ENCODE peak calls at places on chromosomes 5 and 9, in nine cellular contexts. One of them, this sample, is unnamed.

GRCh38 chr5:10077721-10078551 is 171.8 kb downstream of the ATPSCKMT start:
- DNase-seq in coronary artery: no peak
- DNase-seq in bronchial epithelial cell: no peak
- DNase-seq in AG10803: peak
- DNase-seq in PC-9: no peak
- DNase-seq in HepG2: no peak
- DNase-seq in heart right ventricle: no peak
- DNase-seq in astrocyte of the spinal cord: peak
- DNase-seq in breast epithelium: no peak
- DNase-seq in this sample: no peak

GRCh38 chr5:76473676-76474075 is 70.6 kb downstream of the IQGAP2 start:
- DNase-seq in coronary artery: no peak
- DNase-seq in bronchial epithelial cell: no peak
- DNase-seq in AG10803: no peak
- DNase-seq in PC-9: no peak
- DNase-seq in HepG2: no peak
- DNase-seq in heart right ventricle: no peak
- DNase-seq in astrocyte of the spinal cord: no peak
- DNase-seq in breast epithelium: no peak
- DNase-seq in this sample: no peak

GRCh38 chr5:88678780-88679491 is 204.0 kb downstream of the MEF2C start:
- DNase-seq in coronary artery: no peak
- DNase-seq in bronchial epithelial cell: no peak
- DNase-seq in AG10803: no peak
- DNase-seq in PC-9: no peak
- DNase-seq in HepG2: no peak
- DNase-seq in heart right ventricle: no peak
- DNase-seq in astrocyte of the spinal cord: peak
- DNase-seq in breast epithelium: no peak
- DNase-seq in this sample: no peak

GRCh38 chr9:34636791-34637355 is 714 bp downstream of the SIGMAR1 start:
- DNase-seq in coronary artery: no peak
- DNase-seq in bronchial epithelial cell: no peak
- DNase-seq in AG10803: peak
- DNase-seq in PC-9: no peak
- DNase-seq in HepG2: no peak
- DNase-seq in heart right ventricle: no peak
- DNase-seq in astrocyte of the spinal cord: no peak
- DNase-seq in breast epithelium: no peak
- DNase-seq in this sample: no peak

GRCh38 chr5:76855961-76856360 is 6.1 kb downstream of the S100Z start:
- DNase-seq in coronary artery: no peak
- DNase-seq in bronchial epithelial cell: no peak
- DNase-seq in AG10803: no peak
- DNase-seq in PC-9: no peak
- DNase-seq in HepG2: no peak
- DNase-seq in heart right ventricle: no peak
- DNase-seq in astrocyte of the spinal cord: no peak
- DNase-seq in breast epithelium: no peak
- DNase-seq in this sample: no peak

GRCh38 chr5:73114029-73114688 is 6.2 kb upstream of the TMEM171 start:
- DNase-seq in coronary artery: no peak
- DNase-seq in bronchial epithelial cell: no peak
- DNase-seq in AG10803: no peak
- DNase-seq in PC-9: no peak
- DNase-seq in HepG2: no peak
- DNase-seq in heart right ventricle: no peak
- DNase-seq in astrocyte of the spinal cord: no peak
- DNase-seq in breast epithelium: no peak
- DNase-seq in this sample: no peak

GRCh38 chr5:67802766-67803165 is 412.8 kb upstream of the PIK3R1 start:
- DNase-seq in coronary artery: no peak
- DNase-seq in bronchial epithelial cell: no peak
- DNase-seq in AG10803: no peak
- DNase-seq in PC-9: no peak
- DNase-seq in HepG2: no peak
- DNase-seq in heart right ventricle: no peak
- DNase-seq in astrocyte of the spinal cord: no peak
- DNase-seq in breast epithelium: no peak
- DNase-seq in this sample: no peak

GRCh38 chr9:137722481-137722880 is 103.7 kb downstream of the EHMT1 start:
- DNase-seq in coronary artery: no peak
- DNase-seq in bronchial epithelial cell: no peak
- DNase-seq in AG10803: no peak
- DNase-seq in PC-9: no peak
- DNase-seq in HepG2: no peak
- DNase-seq in heart right ventricle: no peak
- DNase-seq in astrocyte of the spinal cord: no peak
- DNase-seq in breast epithelium: no peak
- DNase-seq in this sample: no peak

GRCh38 chr9:9790216-9790872 is 822.5 kb downstream of the PTPRD start:
- DNase-seq in coronary artery: no peak
- DNase-seq in bronchial epithelial cell: peak
- DNase-seq in AG10803: no peak
- DNase-seq in PC-9: no peak
- DNase-seq in HepG2: peak
- DNase-seq in heart right ventricle: no peak
- DNase-seq in astrocyte of the spinal cord: peak
- DNase-seq in breast epithelium: no peak
- DNase-seq in this sample: peak

GRCh38 chr5:164326219-164326618 is 820.8 kb downstream of the MAT2B start:
- DNase-seq in coronary artery: no peak
- DNase-seq in bronchial epithelial cell: no peak
- DNase-seq in AG10803: no peak
- DNase-seq in PC-9: no peak
- DNase-seq in HepG2: no peak
- DNase-seq in heart right ventricle: no peak
- DNase-seq in astrocyte of the spinal cord: no peak
- DNase-seq in breast epithelium: no peak
- DNase-seq in this sample: no peak

GRCh38 chr9:91048739-91049138 is 247.1 kb downstream of the SYK start:
- DNase-seq in coronary artery: no peak
- DNase-seq in bronchial epithelial cell: no peak
- DNase-seq in AG10803: no peak
- DNase-seq in PC-9: no peak
- DNase-seq in HepG2: no peak
- DNase-seq in heart right ventricle: no peak
- DNase-seq in astrocyte of the spinal cord: no peak
- DNase-seq in breast epithelium: no peak
- DNase-seq in this sample: no peak

GRCh38 chr9:87193925-87194380 is 246.6 kb upstream of the GAS1 start:
- DNase-seq in coronary artery: no peak
- DNase-seq in bronchial epithelial cell: peak
- DNase-seq in AG10803: peak
- DNase-seq in PC-9: no peak
- DNase-seq in HepG2: no peak
- DNase-seq in heart right ventricle: no peak
- DNase-seq in astrocyte of the spinal cord: peak
- DNase-seq in breast epithelium: peak
- DNase-seq in this sample: no peak

GRCh38 chr5:3600106-3600997 is 4.7 kb downstream of the IRX1 start:
- DNase-seq in coronary artery: no peak
- DNase-seq in bronchial epithelial cell: no peak
- DNase-seq in AG10803: no peak
- DNase-seq in PC-9: no peak
- DNase-seq in HepG2: no peak
- DNase-seq in heart right ventricle: no peak
- DNase-seq in astrocyte of the spinal cord: peak
- DNase-seq in breast epithelium: no peak
- DNase-seq in this sample: no peak

DNA sequence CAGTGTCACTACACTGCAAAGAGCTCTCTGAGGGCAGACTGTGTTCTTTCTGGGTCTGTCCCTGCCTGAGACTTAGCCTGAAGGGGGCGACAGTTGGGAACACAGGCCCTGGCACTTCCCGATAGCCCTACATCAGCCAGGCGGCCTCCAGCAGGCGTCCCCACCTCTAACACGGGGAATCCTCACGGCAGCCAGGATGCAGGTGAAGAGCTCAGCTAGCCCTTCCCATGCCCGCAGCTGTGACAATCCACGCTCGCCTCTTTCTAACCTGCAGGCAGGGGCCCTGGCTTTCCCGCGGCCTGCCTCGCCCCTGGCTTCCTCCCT is 5.9 kb downstream of the MED22 start:
- DNase-seq in coronary artery: no peak
- DNase-seq in bronchial epithelial cell: no peak
- DNase-seq in AG10803: no peak
- DNase-seq in PC-9: no peak
- DNase-seq in HepG2: no peak
- DNase-seq in heart right ventricle: no peak
- DNase-seq in astrocyte of the spinal cord: no peak
- DNase-seq in breast epithelium: no peak
- DNase-seq in this sample: no peak
- TF ChIP-seq CTCF in coronary artery: no peak
- TF ChIP-seq CTCF in bronchial epithelial cell: peak
- TF ChIP-seq CTCF in AG10803: peak
- TF ChIP-seq CTCF in PC-9: no peak
- TF ChIP-seq CTCF in HepG2: peak
- TF ChIP-seq CTCF in heart right ventricle: no peak
- TF ChIP-seq CTCF in astrocyte of the spinal cord: peak
- TF ChIP-seq CTCF in breast epithelium: no peak
- TF ChIP-seq CTCF in this sample: no peak

GRCh38 chr9:135218331-135219225 is 131.1 kb downstream of the OLFM1 start:
- DNase-seq in coronary artery: no peak
- DNase-seq in bronchial epithelial cell: no peak
- DNase-seq in AG10803: no peak
- DNase-seq in PC-9: no peak
- DNase-seq in HepG2: no peak
- DNase-seq in heart right ventricle: no peak
- DNase-seq in astrocyte of the spinal cord: no peak
- DNase-seq in breast epithelium: no peak
- DNase-seq in this sample: no peak

GRCh38 chr9:135217836-135218235 is 130.4 kb downstream of the OLFM1 start:
- DNase-seq in coronary artery: no peak
- DNase-seq in bronchial epithelial cell: no peak
- DNase-seq in AG10803: no peak
- DNase-seq in PC-9: no peak
- DNase-seq in HepG2: no peak
- DNase-seq in heart right ventricle: no peak
- DNase-seq in astrocyte of the spinal cord: no peak
- DNase-seq in breast epithelium: no peak
- DNase-seq in this sample: no peak

GRCh38 chr9:135220601-135221575 is 133.4 kb downstream of the OLFM1 start:
- DNase-seq in coronary artery: no peak
- DNase-seq in bronchial epithelial cell: no peak
- DNase-seq in AG10803: no peak
- DNase-seq in PC-9: no peak
- DNase-seq in HepG2: no peak
- DNase-seq in heart right ventricle: no peak
- DNase-seq in astrocyte of the spinal cord: no peak
- DNase-seq in breast epithelium: no peak
- DNase-seq in this sample: no peak

GRCh38 chr9:135221576-135221950 is 134.1 kb downstream of the OLFM1 start:
- DNase-seq in coronary artery: no peak
- DNase-seq in bronchial epithelial cell: no peak
- DNase-seq in AG10803: no peak
- DNase-seq in PC-9: no peak
- DNase-seq in HepG2: no peak
- DNase-seq in heart right ventricle: no peak
- DNase-seq in astrocyte of the spinal cord: no peak
- DNase-seq in breast epithelium: no peak
- DNase-seq in this sample: no peak

DNA sequence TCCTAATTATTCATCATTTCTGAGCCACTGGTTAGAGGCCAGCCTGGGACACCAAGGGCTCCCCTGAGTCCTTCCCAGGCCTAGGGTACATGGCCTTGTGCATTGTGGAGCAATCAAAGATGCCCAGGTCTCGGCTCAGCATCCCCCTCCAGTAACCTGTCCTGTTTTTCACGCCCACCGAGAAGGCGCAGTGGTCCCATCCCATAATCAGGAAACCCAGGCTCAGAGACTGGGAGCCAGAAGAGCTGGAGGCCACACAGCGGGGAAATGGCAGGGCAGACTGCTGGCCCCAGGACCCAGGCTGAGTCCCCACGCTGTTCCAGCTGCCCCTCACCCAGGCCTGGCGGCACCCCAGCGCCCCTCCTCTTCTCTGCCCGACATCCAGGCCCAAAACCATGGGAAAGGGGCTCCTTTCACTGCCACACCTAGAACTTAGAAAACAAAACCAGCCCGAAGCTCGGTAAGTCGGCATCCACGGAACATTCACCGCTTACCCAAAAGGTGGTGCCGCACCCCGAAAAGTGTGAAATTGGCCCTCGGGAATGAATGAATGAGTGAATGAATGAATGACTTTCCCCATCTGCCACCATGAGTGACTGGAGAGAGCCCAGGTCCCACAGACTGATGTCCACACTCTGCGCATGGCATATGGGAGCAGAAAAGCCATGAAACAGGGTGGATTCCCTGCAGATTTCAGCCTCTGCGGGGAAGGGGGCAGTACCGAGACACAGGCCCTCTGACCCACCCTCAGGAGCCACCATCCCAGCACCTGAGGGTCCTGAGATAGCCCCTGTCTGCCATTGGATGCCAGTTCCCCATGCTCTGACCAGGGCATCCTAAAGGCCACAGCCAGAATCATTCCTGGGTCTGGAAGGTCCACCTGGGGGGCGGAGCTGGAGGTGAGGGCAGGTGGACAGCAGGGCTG is 132.5 kb downstream of the OLFM1 start:
- DNase-seq in coronary artery: no peak
- DNase-seq in bronchial epithelial cell: no peak
- DNase-seq in AG10803: no peak
- DNase-seq in PC-9: no peak
- DNase-seq in HepG2: no peak
- DNase-seq in heart right ventricle: no peak
- DNase-seq in astrocyte of the spinal cord: no peak
- DNase-seq in breast epithelium: no peak
- DNase-seq in this sample: no peak
- TF ChIP-seq CTCF in coronary artery: no peak
- TF ChIP-seq CTCF in bronchial epithelial cell: no peak
- TF ChIP-seq CTCF in AG10803: no peak
- TF ChIP-seq CTCF in PC-9: no peak
- TF ChIP-seq CTCF in HepG2: no peak
- TF ChIP-seq CTCF in heart right ventricle: no peak
- TF ChIP-seq CTCF in astrocyte of the spinal cord: no peak
- TF ChIP-seq CTCF in breast epithelium: no peak
- TF ChIP-seq CTCF in this sample: no peak

DNA sequence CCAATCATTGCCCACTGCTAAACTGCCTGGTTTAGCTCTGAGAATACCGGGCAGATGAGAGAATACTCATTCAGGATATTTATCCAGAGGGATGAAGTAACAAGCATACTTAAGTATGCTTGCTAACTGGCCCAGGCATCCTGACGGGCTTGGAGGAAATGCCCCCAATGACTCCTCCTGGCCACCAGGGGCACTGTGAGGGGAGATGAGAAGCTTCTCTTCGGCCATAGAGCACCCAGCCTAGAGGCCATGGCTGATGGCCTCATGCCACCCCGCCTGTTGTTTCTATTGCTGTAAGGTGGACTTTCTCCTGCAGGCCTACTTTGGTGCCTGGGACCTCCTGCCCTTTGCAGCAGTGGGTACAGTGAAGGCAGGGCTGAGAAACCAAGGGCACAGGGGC is 134.5 kb upstream of the FSTL4 start:
- DNase-seq in coronary artery: peak
- DNase-seq in bronchial epithelial cell: no peak
- DNase-seq in AG10803: no peak
- DNase-seq in PC-9: no peak
- DNase-seq in HepG2: peak
- DNase-seq in heart right ventricle: no peak
- DNase-seq in astrocyte of the spinal cord: no peak
- DNase-seq in breast epithelium: no peak
- DNase-seq in this sample: no peak
- TF ChIP-seq CTCF in coronary artery: no peak
- TF ChIP-seq CTCF in bronchial epithelial cell: peak
- TF ChIP-seq CTCF in AG10803: no peak
- TF ChIP-seq CTCF in PC-9: peak
- TF ChIP-seq CTCF in HepG2: peak
- TF ChIP-seq CTCF in heart right ventricle: no peak
- TF ChIP-seq CTCF in astrocyte of the spinal cord: peak
- TF ChIP-seq CTCF in breast epithelium: no peak
- TF ChIP-seq CTCF in this sample: no peak

GRCh38 chr5:179530069-179530998 is 20.0 kb upstream of the RUFY1 start:
- DNase-seq in coronary artery: no peak
- DNase-seq in bronchial epithelial cell: no peak
- DNase-seq in AG10803: peak
- DNase-seq in PC-9: no peak
- DNase-seq in HepG2: no peak
- DNase-seq in heart right ventricle: peak
- DNase-seq in astrocyte of the spinal cord: no peak
- DNase-seq in breast epithelium: peak
- DNase-seq in this sample: peak
- TF ChIP-seq CTCF in coronary artery: peak
- TF ChIP-seq CTCF in bronchial epithelial cell: no peak
- TF ChIP-seq CTCF in AG10803: peak
- TF ChIP-seq CTCF in PC-9: no peak
- TF ChIP-seq CTCF in HepG2: peak
- TF ChIP-seq CTCF in heart right ventricle: peak
- TF ChIP-seq CTCF in astrocyte of the spinal cord: peak
- TF ChIP-seq CTCF in breast epithelium: no peak
- TF ChIP-seq CTCF in this sample: no peak